ENCODE peak calls at places on chromosomes 16 and 17, in six cellular contexts. One of them, this sample, is unnamed.

GRCh38 chr17:81733507-81734404 is 21.7 kb downstream of the SLC25A10 start:
- DNase-seq in GM12878: no peak
- DNase-seq in upper lobe of left lung: peak; percentile 93
- DNase-seq in tibial nerve: peak; percentile 67
- DNase-seq in transverse colon: peak; percentile 89
- DNase-seq in esophagus muscularis mucosa: peak; percentile 94
- DNase-seq in this sample: peak; percentile 65

GRCh38 chr17:68011199-68011665 is 15.0 kb upstream of the C17orf58 start:
- DNase-seq in GM12878: no peak
- DNase-seq in esophagus muscularis mucosa: no peak
- DNase-seq in tibial nerve: no peak
- DNase-seq in transverse colon: peak; percentile 75
- DNase-seq in upper lobe of left lung: no peak
- DNase-seq in this sample: peak; percentile 39

GRCh38 chr17:1730345-1731193 is 6.1 kb downstream of the WDR81 start:
- DNase-seq in tibial nerve: peak; percentile 94
- DNase-seq in upper lobe of left lung: peak; percentile 93
- DNase-seq in transverse colon: peak; percentile 67
- DNase-seq in GM12878: no peak
- DNase-seq in esophagus muscularis mucosa: no peak
- DNase-seq in this sample: no peak

GRCh38 chr17:48998557-48999440 is 1.6 kb downstream of the IGF2BP1 start:
- DNase-seq in transverse colon: no peak
- DNase-seq in upper lobe of left lung: no peak
- DNase-seq in tibial nerve: no peak
- DNase-seq in GM12878: no peak
- DNase-seq in esophagus muscularis mucosa: peak; percentile 37
- DNase-seq in this sample: peak; percentile 63

GRCh38 chr17:21283482-21284318 is 811 bp upstream of the MAP2K3 start:
- DNase-seq in esophagus muscularis mucosa: no peak
- DNase-seq in transverse colon: peak; percentile 53
- DNase-seq in upper lobe of left lung: peak; percentile 90
- DNase-seq in tibial nerve: no peak
- DNase-seq in GM12878: no peak
- DNase-seq in this sample: no peak

GRCh38 chr16:79261461-79261860 is 339.1 kb downstream of the MAF start:
- DNase-seq in tibial nerve: peak; percentile 24
- DNase-seq in upper lobe of left lung: peak; percentile 62
- DNase-seq in transverse colon: peak; percentile 52
- DNase-seq in GM12878: no peak
- DNase-seq in esophagus muscularis mucosa: no peak
- DNase-seq in this sample: peak; percentile 21

GRCh38 chr17:71461504-71462197 is 659.2 kb upstream of the SOX9 start:
- DNase-seq in transverse colon: no peak
- DNase-seq in esophagus muscularis mucosa: no peak
- DNase-seq in upper lobe of left lung: no peak
- DNase-seq in GM12878: no peak
- DNase-seq in tibial nerve: no peak
- DNase-seq in this sample: no peak

GRCh38 chr17:81429353-81429774 is 34.1 kb downstream of the BAHCC1 start:
- DNase-seq in tibial nerve: peak; percentile 82
- DNase-seq in upper lobe of left lung: peak; percentile 95
- DNase-seq in esophagus muscularis mucosa: no peak
- DNase-seq in transverse colon: peak; percentile 81
- DNase-seq in GM12878: no peak
- DNase-seq in this sample: no peak

GRCh38 chr17:6448473-6448872 is 4.2 kb downstream of the PIMREG start:
- DNase-seq in esophagus muscularis mucosa: no peak
- DNase-seq in tibial nerve: no peak
- DNase-seq in upper lobe of left lung: no peak
- DNase-seq in transverse colon: no peak
- DNase-seq in GM12878: no peak
- DNase-seq in this sample: no peak

GRCh38 chr17:63095459-63095858 is 129.4 kb downstream of the TANC2 start:
- DNase-seq in transverse colon: no peak
- DNase-seq in upper lobe of left lung: no peak
- DNase-seq in GM12878: no peak
- DNase-seq in esophagus muscularis mucosa: no peak
- DNase-seq in tibial nerve: no peak
- DNase-seq in this sample: no peak

GRCh38 chr16:85379041-85380001 is 233.8 kb upstream of the GSE1 start:
- DNase-seq in transverse colon: no peak
- DNase-seq in upper lobe of left lung: peak; percentile 43
- DNase-seq in GM12878: no peak
- DNase-seq in esophagus muscularis mucosa: no peak
- DNase-seq in tibial nerve: no peak
- DNase-seq in this sample: no peak

GRCh38 chr17:60554377-60554788 is 28.3 kb upstream of the APPBP2 start:
- DNase-seq in tibial nerve: no peak
- DNase-seq in GM12878: no peak
- DNase-seq in upper lobe of left lung: no peak
- DNase-seq in transverse colon: no peak
- DNase-seq in esophagus muscularis mucosa: no peak
- DNase-seq in this sample: no peak

GRCh38 chr16:81081007-81081406 is 4.0 kb upstream of the C16orf46 start:
- DNase-seq in tibial nerve: no peak
- DNase-seq in upper lobe of left lung: no peak
- DNase-seq in GM12878: no peak
- DNase-seq in esophagus muscularis mucosa: no peak
- DNase-seq in transverse colon: no peak
- DNase-seq in this sample: no peak

GRCh38 chr17:31357831-31358400 is 33.6 kb upstream of the RAB11FIP4 start:
- DNase-seq in esophagus muscularis mucosa: no peak
- DNase-seq in transverse colon: no peak
- DNase-seq in GM12878: no peak
- DNase-seq in upper lobe of left lung: no peak
- DNase-seq in tibial nerve: no peak
- DNase-seq in this sample: no peak

GRCh38 chr17:7841622-7842379 is 7.8 kb downstream of the KDM6B start:
- DNase-seq in upper lobe of left lung: peak; percentile 97
- DNase-seq in esophagus muscularis mucosa: peak; percentile 98
- DNase-seq in GM12878: no peak
- DNase-seq in tibial nerve: peak; percentile 85
- DNase-seq in transverse colon: peak; percentile 92
- DNase-seq in this sample: peak; percentile 80

GRCh38 chr16:68074850-68075249 is 10.3 kb upstream of the NFATC3 start:
- DNase-seq in transverse colon: peak; percentile 68
- DNase-seq in esophagus muscularis mucosa: peak; percentile 89
- DNase-seq in upper lobe of left lung: no peak
- DNase-seq in GM12878: peak; percentile 95
- DNase-seq in tibial nerve: no peak
- DNase-seq in this sample: no peak

GRCh38 chr17:83194189-83194565 is 114.8 kb downstream of the METRNL start:
- DNase-seq in tibial nerve: peak; percentile 14
- DNase-seq in esophagus muscularis mucosa: no peak
- DNase-seq in upper lobe of left lung: peak; percentile 32
- DNase-seq in transverse colon: peak; percentile 7
- DNase-seq in GM12878: no peak
- DNase-seq in this sample: no peak

DNA sequence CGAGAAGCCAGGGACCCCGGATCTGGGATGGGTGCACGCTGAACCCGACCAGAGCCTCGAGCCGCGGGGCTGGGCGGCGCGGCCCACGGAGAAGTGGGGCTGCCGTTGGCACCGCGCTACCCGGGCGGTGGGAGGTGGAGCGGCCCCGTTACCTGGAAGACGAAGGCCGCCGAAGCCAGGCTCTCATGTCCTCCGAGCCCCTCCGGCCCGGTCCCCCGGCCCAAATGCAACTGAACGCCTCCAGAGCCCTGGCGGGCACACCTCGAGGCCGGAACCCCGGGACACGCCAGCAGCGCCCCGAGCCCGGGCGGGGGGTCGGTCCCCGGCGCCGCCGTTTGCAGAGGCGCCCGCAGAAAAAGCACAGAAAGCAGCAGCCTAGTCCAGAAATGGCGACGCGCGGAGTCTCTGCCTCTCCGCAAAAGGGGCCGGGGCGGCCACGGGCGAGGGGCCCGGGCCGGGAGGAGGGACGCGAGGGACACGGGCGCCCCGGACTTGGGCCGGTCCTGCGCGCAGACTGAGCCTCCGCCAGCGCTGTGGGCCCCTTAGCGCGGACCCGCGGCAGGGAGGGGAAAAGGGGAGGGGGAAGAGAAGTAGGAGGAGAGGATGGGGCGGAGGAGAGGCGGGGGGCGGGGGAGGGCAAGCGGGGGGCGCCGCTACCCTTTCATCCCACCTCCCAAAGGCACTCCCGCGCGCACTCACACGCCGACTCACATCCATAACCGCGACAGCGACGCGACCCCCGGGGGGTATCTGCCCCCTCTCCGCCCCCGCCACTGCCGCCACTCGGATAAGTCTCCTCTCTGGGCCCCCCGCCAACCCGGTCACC is 1.4 kb downstream of the AXIN2 start:
- DNase-seq in upper lobe of left lung: peak; percentile 88
- DNase-seq in esophagus muscularis mucosa: no peak
- DNase-seq in GM12878: no peak
- DNase-seq in transverse colon: peak; percentile 43
- DNase-seq in tibial nerve: peak; percentile 25
- DNase-seq in this sample: peak; percentile 81
- TF ChIP-seq EP300 in upper lobe of left lung: no peak
- TF ChIP-seq EP300 in esophagus muscularis mucosa: no peak
- TF ChIP-seq EP300 in GM12878: no peak
- TF ChIP-seq EP300 in transverse colon: no peak
- TF ChIP-seq EP300 in tibial nerve: no peak
- TF ChIP-seq EP300 in this sample: no peak

GRCh38 chr16:9521749-9522370 is 430.4 kb downstream of the HAPSTR1 start:
- DNase-seq in GM12878: no peak
- DNase-seq in upper lobe of left lung: no peak
- DNase-seq in tibial nerve: no peak
- DNase-seq in transverse colon: no peak
- DNase-seq in esophagus muscularis mucosa: no peak
- DNase-seq in this sample: peak; percentile 36
- TF ChIP-seq EP300 in GM12878: no peak
- TF ChIP-seq EP300 in upper lobe of left lung: no peak
- TF ChIP-seq EP300 in tibial nerve: no peak
- TF ChIP-seq EP300 in transverse colon: no peak
- TF ChIP-seq EP300 in esophagus muscularis mucosa: no peak
- TF ChIP-seq EP300 in this sample: no peak

GRCh38 chr17:47179141-47179540 is 10.0 kb downstream of the CDC27 start:
- DNase-seq in esophagus muscularis mucosa: no peak
- DNase-seq in tibial nerve: no peak
- DNase-seq in GM12878: no peak
- DNase-seq in transverse colon: no peak
- DNase-seq in upper lobe of left lung: no peak
- DNase-seq in this sample: no peak
- TF ChIP-seq EP300 in esophagus muscularis mucosa: no peak
- TF ChIP-seq EP300 in tibial nerve: no peak
- TF ChIP-seq EP300 in GM12878: no peak
- TF ChIP-seq EP300 in transverse colon: no peak
- TF ChIP-seq EP300 in upper lobe of left lung: no peak
- TF ChIP-seq EP300 in this sample: no peak

GRCh38 chr17:79338589-79338988 is 264.0 kb downstream of the ENGASE start:
- DNase-seq in esophagus muscularis mucosa: no peak
- DNase-seq in transverse colon: no peak
- DNase-seq in upper lobe of left lung: no peak
- DNase-seq in tibial nerve: no peak
- DNase-seq in GM12878: no peak
- DNase-seq in this sample: no peak
- TF ChIP-seq EP300 in esophagus muscularis mucosa: no peak
- TF ChIP-seq EP300 in transverse colon: no peak
- TF ChIP-seq EP300 in upper lobe of left lung: no peak
- TF ChIP-seq EP300 in tibial nerve: no peak
- TF ChIP-seq EP300 in GM12878: no peak
- TF ChIP-seq EP300 in this sample: no peak

GRCh38 chr16:74738134-74738541 is 36.5 kb downstream of the FA2H start:
- DNase-seq in tibial nerve: no peak
- DNase-seq in GM12878: no peak
- DNase-seq in upper lobe of left lung: peak; percentile 51
- DNase-seq in transverse colon: peak; percentile 39
- DNase-seq in esophagus muscularis mucosa: no peak
- DNase-seq in this sample: no peak
- TF ChIP-seq EP300 in tibial nerve: no peak
- TF ChIP-seq EP300 in GM12878: no peak
- TF ChIP-seq EP300 in upper lobe of left lung: no peak
- TF ChIP-seq EP300 in transverse colon: no peak
- TF ChIP-seq EP300 in esophagus muscularis mucosa: no peak
- TF ChIP-seq EP300 in this sample: no peak